ENCODE peak calls at places on chromosomes 12 and 14, in ten cellular contexts. L, P, D, B, F, Q, E, Y, N and C are unnamed samples. For H3K4me1, the result is how much of the 10 kb centered on the place peaks cover.

GRCh38 chr12:53441040-53441833 is at the start of gene PRR13:
- DNase-seq in Y (peak), L (peak), E (peak), P (peak), F (peak), Q (peak), B (peak), N (peak), D (peak), C (peak)

GRCh38 chr12:25771062-25771461 is 187.4 kb upstream of the RASSF8 start:
- DNase-seq in E (no peak), Y (no peak), Q (peak), B (no peak), N (no peak), D (no peak), L (no peak), P (no peak), F (no peak), C (no peak)

GRCh38 chr14:98243332-98243731 is 1028.7 kb downstream of the BCL11B start:
- DNase-seq in Y (no peak), F (no peak), P (no peak), D (no peak), B (no peak), N (no peak), Q (no peak), E (no peak), L (no peak), C (no peak)

GRCh38 chr12:67320614-67321305 is 51.6 kb downstream of the CAND1 start:
- DNase-seq in F (no peak), Y (no peak), P (no peak), E (no peak), D (peak), L (no peak), Q (no peak), B (no peak), N (no peak), C (no peak)

GRCh38 chr14:105144666-105145380 is 23.8 kb downstream of the JAG2 start:
- DNase-seq in D (no peak), L (peak), E (no peak), P (peak), N (no peak), B (peak), F (peak), Q (no peak), Y (peak), C (no peak)

GRCh38 chr14:94746131-94746530 is 23.8 kb downstream of the GSC start:
- DNase-seq in Y (no peak), L (no peak), E (no peak), P (no peak), B (no peak), N (no peak), Q (no peak), D (no peak), F (no peak), C (no peak)

GRCh38 chr12:66636771-66637170 is 42.1 kb downstream of the GRIP1 start:
- DNase-seq in N (peak), Q (no peak), E (no peak), Y (no peak), P (no peak), D (no peak), L (no peak), F (no peak), B (peak), C (peak)

GRCh38 chr14:31945074-31945613 is 132.0 kb upstream of the ARHGAP5 start:
- DNase-seq in D (no peak), F (no peak), E (no peak), N (no peak), P (no peak), L (no peak), B (no peak), Q (no peak), Y (peak), C (no peak)

GRCh38 chr12:117472983-117473382 is 111.6 kb upstream of the NOS1 start:
- DNase-seq in B (no peak), F (no peak), E (no peak), D (no peak), N (no peak), Q (no peak), P (no peak), L (no peak), Y (no peak), C (no peak)

GRCh38 chr12:115305867-115306266 is 621.9 kb upstream of the TBX3 start:
- DNase-seq in Y (no peak), P (no peak), N (no peak), E (no peak), Q (no peak), D (no peak), L (no peak), B (no peak), F (no peak), C (no peak)

DNA sequence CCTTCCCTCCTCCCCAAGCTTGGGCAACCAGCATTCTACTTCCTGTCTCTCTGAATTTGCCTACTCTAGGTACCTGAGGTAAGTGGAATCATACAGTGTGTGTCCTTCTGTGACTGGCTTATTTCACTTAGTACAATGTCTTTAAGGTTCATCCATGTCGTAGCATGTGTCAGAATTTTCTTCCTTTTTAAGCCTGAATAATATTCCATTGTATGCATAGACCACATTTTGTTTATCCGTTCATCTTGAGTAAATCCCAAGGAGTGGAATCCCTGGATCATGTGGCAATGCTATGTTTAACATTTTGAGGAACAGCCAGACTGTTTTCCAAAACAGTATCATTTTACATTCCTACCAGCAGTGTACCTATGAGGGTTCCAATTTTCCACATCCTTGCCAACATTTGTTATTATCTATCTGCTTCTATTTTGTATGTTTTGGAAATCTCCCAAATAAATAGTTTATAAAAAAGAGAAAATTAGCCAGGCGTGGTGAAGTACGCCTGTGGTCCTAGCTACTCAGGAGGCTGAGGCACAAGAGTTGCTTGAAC is 12.4 kb downstream of the HSP90AA1 start:
- DNase-seq in D (no peak), L (no peak), E (no peak), Q (no peak), F (no peak), P (no peak), Y (no peak), N (no peak), B (no peak), C (no peak)
- H3K27ac ChIP-seq in D (no peak), L (no peak), E (no peak), Q (no peak), F (no peak), P (no peak), Y (no peak), N (no peak), B (no peak), C (no peak)

DNA sequence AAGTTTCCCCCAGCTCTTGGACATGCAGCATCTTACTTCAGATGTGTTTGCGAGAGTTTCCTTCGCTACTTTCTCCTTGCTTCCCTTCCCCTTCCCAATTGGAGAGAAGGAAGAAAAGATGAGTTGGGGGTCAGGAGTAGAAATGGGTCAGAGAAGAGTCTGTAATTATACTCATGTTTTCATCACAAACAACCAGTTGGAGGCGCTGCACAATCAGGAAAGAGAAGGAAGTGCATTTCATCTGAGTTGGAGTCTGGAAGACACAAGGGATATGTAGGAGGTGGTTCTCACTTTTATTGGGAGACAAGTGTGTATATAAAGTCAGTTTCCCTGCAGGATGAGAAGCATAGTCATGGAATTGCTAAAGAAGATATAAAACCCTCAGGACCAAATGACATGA is 31.3 kb upstream of the VSX2 start:
- DNase-seq in Q (no peak), E (no peak), Y (no peak), N (no peak), F (no peak), P (no peak), L (no peak), B (no peak), D (no peak), C (no peak)
- H3K4me3 ChIP-seq in Q (no peak), E (no peak), Y (no peak), N (no peak), F (no peak), P (no peak), L (no peak), B (no peak), D (no peak), C (no peak)

GRCh38 chr12:113087193-113087592 is 30.7 kb downstream of the DTX1 start:
- DNase-seq in Y (no peak), N (no peak), Q (no peak), P (no peak), E (no peak), B (no peak), F (no peak), D (peak), L (no peak), C (no peak)
- H3K4me1 ChIP-seq in Y (under half), N (under half), Q (half or more), P (under half), E (half or more), B (under half), F (under half), D (half or more), L (under half), C (under half)

DNA sequence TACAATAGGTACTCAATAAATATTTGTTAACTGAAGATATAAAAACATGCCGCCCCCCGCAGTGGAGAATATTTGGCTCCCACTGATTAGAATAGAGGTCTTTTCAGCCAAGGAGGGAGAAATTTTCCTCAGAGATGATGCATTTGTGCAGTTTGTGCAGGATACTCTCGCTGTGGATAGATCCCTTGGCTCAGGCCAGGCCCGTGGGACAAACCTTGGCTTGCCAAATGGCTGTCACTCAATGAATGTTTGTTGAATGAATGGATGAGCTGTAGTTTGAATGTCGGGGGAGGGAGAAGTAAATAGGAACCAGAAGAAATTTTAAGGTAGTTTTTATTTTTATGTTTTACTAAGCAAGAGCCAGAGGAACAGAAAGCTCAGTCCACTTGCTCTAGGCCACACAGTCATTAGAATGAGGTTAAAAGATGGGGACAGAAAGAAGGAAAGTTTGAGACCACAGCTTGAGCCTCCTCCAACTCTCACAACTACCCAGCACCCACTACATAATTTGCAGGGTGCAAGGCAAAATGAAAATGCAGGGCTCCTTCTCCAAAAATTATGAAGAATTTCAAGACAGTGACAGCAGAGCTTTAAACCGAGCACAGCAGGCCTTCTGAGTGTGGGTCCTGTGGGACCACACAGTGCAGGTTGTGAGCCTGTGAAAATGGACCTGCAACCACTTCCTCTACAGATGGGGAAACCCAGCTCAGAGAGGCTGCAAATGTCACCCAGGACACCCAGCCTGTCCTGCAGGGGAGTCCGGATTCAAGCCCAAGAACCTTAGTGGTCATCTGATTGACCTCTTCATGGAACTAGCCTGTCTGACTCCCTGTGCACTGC is 51.4 kb downstream of the WSCD2 start:
- DNase-seq in D (no peak), L (no peak), B (no peak), Q (peak), P (no peak), Y (no peak), N (no peak), F (no peak), E (no peak), C (no peak)
- H3K27ac ChIP-seq in D (no peak), L (no peak), B (no peak), Q (no peak), P (no peak), Y (no peak), N (no peak), F (no peak), E (no peak), C (no peak)

DNA sequence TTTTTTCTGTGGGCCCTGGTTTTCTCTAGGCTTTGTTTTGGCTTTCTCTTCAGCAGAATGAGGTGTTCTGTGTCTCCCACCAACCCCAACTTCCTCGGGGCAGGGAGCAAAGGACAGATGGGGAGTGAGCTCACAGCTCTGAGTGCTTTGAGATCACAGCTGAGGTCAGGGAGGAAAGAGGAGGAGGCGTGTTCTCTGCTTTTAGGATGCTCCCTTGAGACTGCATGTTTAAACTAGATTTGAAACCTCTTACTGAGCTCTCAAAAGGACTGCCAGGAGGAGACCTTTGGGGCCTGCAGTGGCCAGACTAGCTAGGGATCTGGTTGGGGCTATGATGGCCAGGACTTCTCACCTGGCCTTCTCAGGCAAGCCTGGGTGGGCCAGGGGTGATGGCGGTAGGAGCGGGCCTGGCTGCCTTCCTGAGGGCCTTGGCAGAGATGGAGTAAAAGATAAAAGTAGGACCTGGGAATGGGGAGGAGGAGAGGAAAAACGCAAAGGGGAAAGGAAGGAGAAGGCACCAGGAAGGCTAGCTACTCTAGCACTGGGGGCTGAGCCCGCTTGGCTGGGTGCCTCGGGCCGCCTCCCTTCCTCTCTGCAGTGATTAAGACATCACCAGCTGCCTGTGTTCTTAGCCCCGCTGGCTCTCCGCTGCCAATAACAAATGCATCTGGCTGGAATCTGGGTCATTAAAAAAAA is 141.1 kb downstream of the TSPAN9 start:
- DNase-seq in Q (no peak), B (peak), D (no peak), N (peak), L (peak), P (peak), Y (peak), E (no peak), F (peak), C (peak)
- H3K4me3 ChIP-seq in Q (no peak), B (peak), D (no peak), N (no peak), L (no peak), P (no peak), Y (no peak), E (no peak), F (no peak), C (no peak)